ENCODE peak calls at places on chromosomes 11 and 22, in five cellular contexts. G, N, F, U and W are unnamed samples.

GRCh38 chr22:32520612-32521011 is 46.0 kb downstream of the FBXO7 start:
- DNase-seq in G (no peak), N (no peak), F (no peak), U (no peak), W (no peak)

GRCh38 chr11:114242032-114242431 is 54.2 kb upstream of the NNMT start:
- DNase-seq in G (no peak), N (no peak), F (no peak), U (no peak), W (peak)

GRCh38 chr11:114026355-114026754 is 33.2 kb upstream of the ZBTB16 start:
- DNase-seq in G (peak), N (no peak), F (no peak), U (no peak), W (no peak)

GRCh38 chr11:134459246-134460043 is 47.4 kb upstream of the B3GAT1 start:
- DNase-seq in G (no peak), N (no peak), F (no peak), U (no peak), W (no peak)

GRCh38 chr11:1239596-1240205 is 16.8 kb downstream of the MUC5B start:
- DNase-seq in G (no peak), N (no peak), F (no peak), U (no peak), W (no peak)

GRCh38 chr11:71998649-71999310 is at the start of gene IL18BP:
- DNase-seq in G (peak), N (no peak), F (peak), U (no peak), W (peak)

GRCh38 chr11:57551941-57552340 is 14.5 kb downstream of the SMTNL1 start:
- DNase-seq in G (no peak), N (no peak), F (no peak), U (no peak), W (no peak)

GRCh38 chr11:20367313-20367948 is 3.9 kb downstream of the HTATIP2 start:
- DNase-seq in G (no peak), N (peak), F (no peak), U (no peak), W (peak)

GRCh38 chr11:69196322-69197169 is 40.8 kb downstream of the SMIM38 start:
- DNase-seq in G (no peak), N (no peak), F (no peak), U (no peak), W (no peak)

GRCh38 chr11:122028561-122028960 is 87.5 kb downstream of the BLID start:
- DNase-seq in G (no peak), N (no peak), F (no peak), U (no peak), W (no peak)

GRCh38 chr22:25110846-25111578 is 88.6 kb upstream of the CRYBB3 start:
- DNase-seq in G (peak), N (peak), F (peak), U (peak), W (peak)

GRCh38 chr11:117983163-117983475 is 3.1 kb upstream of the IL10RA start:
- DNase-seq in G (no peak), N (no peak), F (no peak), U (no peak), W (no peak)

GRCh38 chr22:17917490-17917983 is 106.8 kb downstream of the MICAL3 start:
- DNase-seq in G (peak), N (peak), F (peak), U (no peak), W (peak)

GRCh38 chr11:24298126-24298525 is 198.7 kb upstream of the LUZP2 start:
- DNase-seq in G (no peak), N (no peak), F (no peak), U (peak), W (no peak)

GRCh38 chr11:112655386-112655785 is 305.8 kb upstream of the NCAM1 start:
- DNase-seq in G (no peak), N (peak), F (peak), U (no peak), W (peak)

GRCh38 chr11:12712132-12712531 is 37.9 kb downstream of the TEAD1 start:
- DNase-seq in G (no peak), N (no peak), F (no peak), U (no peak), W (no peak)

GRCh38 chr22:44364750-44365118 is 52.0 kb upstream of the SHISAL1 start:
- DNase-seq in G (no peak), N (peak), F (peak), U (no peak), W (peak)

GRCh38 chr11:71400216-71400615 is 48.0 kb downstream of the DHCR7 start:
- DNase-seq in G (no peak), N (no peak), F (no peak), U (no peak), W (no peak)

GRCh38 chr11:101442171-101442570 is 141.6 kb downstream of the TRPC6 start:
- DNase-seq in G (no peak), N (no peak), F (no peak), U (no peak), W (no peak)

GRCh38 chr11:73374130-73374529 is 2.1 kb upstream of the RELT start:
- DNase-seq in G (no peak), N (no peak), F (no peak), U (no peak), W (no peak)

GRCh38 chr11:114166897-114167323 is 107.4 kb downstream of the ZBTB16 start:
- DNase-seq in G (no peak), N (peak), F (no peak), U (peak), W (no peak)

GRCh38 chr11:10505278-10506012 is 35.5 kb downstream of the RNF141 start:
- DNase-seq in G (no peak), N (no peak), F (no peak), U (no peak), W (no peak)

GRCh38 chr11:113998574-113998973 is 23.7 kb downstream of the HTR3A start:
- DNase-seq in G (no peak), N (no peak), F (no peak), U (no peak), W (no peak)

GRCh38 chr11:34916810-34917780 is 677 bp downstream of the PDHX start:
- DNase-seq in G (no peak), N (no peak), F (no peak), U (no peak), W (no peak)

GRCh38 chr11:128334311-128335044 is 252.9 kb downstream of the ETS1 start:
- DNase-seq in G (no peak), N (peak), F (peak), U (no peak), W (peak)

GRCh38 chr11:119065369-119065768 is 2.2 kb upstream of the VPS11 start:
- DNase-seq in G (peak), N (no peak), F (no peak), U (no peak), W (no peak)

GRCh38 chr22:39703890-39704658 is 133.5 kb downstream of the CACNA1I start:
- DNase-seq in G (no peak), N (peak), F (peak), U (no peak), W (peak)

GRCh38 chr11:104490182-104490581 is 326.2 kb upstream of the PDGFD start:
- DNase-seq in G (no peak), N (no peak), F (no peak), U (no peak), W (peak)

GRCh38 chr22:37182949-37183245 is 5.2 kb downstream of the C1QTNF6 start:
- DNase-seq in G (no peak), N (no peak), F (no peak), U (no peak), W (no peak)

GRCh38 chr11:16997624-16998023 is 16.6 kb downstream of the PLEKHA7 start:
- DNase-seq in G (no peak), N (no peak), F (no peak), U (no peak), W (no peak)

GRCh38 chr11:70511345-70511744 is 113.0 kb downstream of the CTTN start:
- DNase-seq in G (no peak), N (no peak), F (peak), U (no peak), W (no peak)

GRCh38 chr11:109971184-109971523 is 122.0 kb upstream of the ZC3H12C start:
- DNase-seq in G (peak), N (no peak), F (no peak), U (peak), W (no peak)

GRCh38 chr11:460331-461199 is 10.5 kb downstream of the PTDSS2 start:
- DNase-seq in G (no peak), N (no peak), F (peak), U (no peak), W (peak)

GRCh38 chr11:10371926-10372641 is 67.2 kb downstream of the ADM start:
- DNase-seq in G (no peak), N (no peak), F (no peak), U (no peak), W (no peak)

GRCh38 chr22:44384981-44385610 is 72.3 kb upstream of the SHISAL1 start:
- DNase-seq in G (no peak), N (no peak), F (peak), U (no peak), W (peak)

GRCh38 chr11:30282289-30282631 is 40.6 kb upstream of the ARL14EP start:
- DNase-seq in G (peak), N (no peak), F (no peak), U (no peak), W (no peak)

GRCh38 chr11:73001615-73002014 is 140.5 kb downstream of the FCHSD2 start:
- DNase-seq in G (no peak), N (no peak), F (no peak), U (peak), W (no peak)

GRCh38 chr11:104830080-104830479 is 68.2 kb downstream of the CASP12 start:
- DNase-seq in G (no peak), N (no peak), F (no peak), U (no peak), W (no peak)